ENCODE peak calls at places on chromosomes 4 and X, in ten cellular contexts. One of them, this sample, is unnamed.

GRCh38 chr4:124454772-124455270 is 257.7 kb downstream of the ANKRD50 start:
- DNase-seq in lung: no peak
- DNase-seq in K562: no peak
- DNase-seq in nephron progenitor cell: no peak
- DNase-seq in osteocyte: no peak
- DNase-seq in HCT116: no peak
- DNase-seq in BE2C: no peak
- DNase-seq in heart left ventricle: no peak
- DNase-seq in tibial artery: no peak
- DNase-seq in GM06990: no peak
- DNase-seq in this sample: no peak

GRCh38 chr4:186820371-186820990 is 96.8 kb upstream of the FAT1 start:
- DNase-seq in lung: no peak
- DNase-seq in K562: peak; percentile 55
- DNase-seq in nephron progenitor cell: no peak
- DNase-seq in osteocyte: no peak
- DNase-seq in HCT116: peak; percentile 71
- DNase-seq in BE2C: no peak
- DNase-seq in heart left ventricle: peak; percentile 71
- DNase-seq in tibial artery: no peak
- DNase-seq in GM06990: no peak
- DNase-seq in this sample: no peak

GRCh38 chrX:153641575-153642312 is 5.3 kb upstream of the DUSP9 start:
- DNase-seq in lung: no peak
- DNase-seq in K562: peak; percentile 58
- DNase-seq in nephron progenitor cell: no peak
- DNase-seq in osteocyte: no peak
- DNase-seq in HCT116: no peak
- DNase-seq in BE2C: no peak
- DNase-seq in heart left ventricle: no peak
- DNase-seq in tibial artery: no peak
- DNase-seq in GM06990: no peak
- DNase-seq in this sample: no peak

GRCh38 chrX:24692305-24692704 is 1.4 kb upstream of the POLA1 start:
- DNase-seq in lung: no peak
- DNase-seq in K562: peak; percentile 9
- DNase-seq in nephron progenitor cell: no peak
- DNase-seq in osteocyte: no peak
- DNase-seq in HCT116: no peak
- DNase-seq in BE2C: no peak
- DNase-seq in heart left ventricle: no peak
- DNase-seq in tibial artery: no peak
- DNase-seq in GM06990: no peak
- DNase-seq in this sample: no peak

GRCh38 chr4:134145369-134145768 is 56.2 kb downstream of the PABPC4L start:
- DNase-seq in lung: no peak
- DNase-seq in K562: no peak
- DNase-seq in nephron progenitor cell: no peak
- DNase-seq in osteocyte: no peak
- DNase-seq in HCT116: no peak
- DNase-seq in BE2C: no peak
- DNase-seq in heart left ventricle: no peak
- DNase-seq in tibial artery: no peak
- DNase-seq in GM06990: no peak
- DNase-seq in this sample: no peak

GRCh38 chr4:76208005-76208765 is 5.4 kb downstream of the SCARB2 start:
- DNase-seq in lung: peak; percentile 74
- DNase-seq in K562: peak; percentile 47
- DNase-seq in nephron progenitor cell: no peak
- DNase-seq in osteocyte: peak; percentile 88
- DNase-seq in HCT116: no peak
- DNase-seq in BE2C: peak; percentile 70
- DNase-seq in heart left ventricle: peak; percentile 83
- DNase-seq in tibial artery: peak; percentile 91
- DNase-seq in GM06990: no peak
- DNase-seq in this sample: peak; percentile 65

GRCh38 chrX:131068945-131069719 is 11.0 kb downstream of the ARHGAP36 start:
- DNase-seq in lung: no peak
- DNase-seq in K562: peak; percentile 57
- DNase-seq in nephron progenitor cell: peak; percentile 89
- DNase-seq in osteocyte: no peak
- DNase-seq in HCT116: peak; percentile 19
- DNase-seq in BE2C: peak; percentile 86
- DNase-seq in heart left ventricle: no peak
- DNase-seq in tibial artery: no peak
- DNase-seq in GM06990: peak; percentile 24
- DNase-seq in this sample: peak; percentile 75

GRCh38 chr4:152679414-152680281 is at the start of gene TMEM154:
- DNase-seq in lung: peak; percentile 68
- DNase-seq in K562: peak; percentile 12
- DNase-seq in nephron progenitor cell: peak; percentile 74
- DNase-seq in osteocyte: no peak
- DNase-seq in HCT116: no peak
- DNase-seq in BE2C: peak; percentile 59
- DNase-seq in heart left ventricle: peak; percentile 83
- DNase-seq in tibial artery: peak; percentile 60
- DNase-seq in GM06990: peak; percentile 88
- DNase-seq in this sample: peak; percentile 79

GRCh38 chrX:54357414-54358377 is at the start of gene WNK3:
- DNase-seq in lung: peak; percentile 51
- DNase-seq in K562: no peak
- DNase-seq in nephron progenitor cell: peak; percentile 82
- DNase-seq in osteocyte: peak; percentile 95
- DNase-seq in HCT116: no peak
- DNase-seq in BE2C: peak; percentile 82
- DNase-seq in heart left ventricle: peak; percentile 81
- DNase-seq in tibial artery: peak; percentile 70
- DNase-seq in GM06990: peak; percentile 26
- DNase-seq in this sample: peak; percentile 67

GRCh38 chr4:7187297-7187592 is 5.1 kb upstream of the SORCS2 start:
- DNase-seq in lung: no peak
- DNase-seq in K562: no peak
- DNase-seq in nephron progenitor cell: no peak
- DNase-seq in osteocyte: no peak
- DNase-seq in HCT116: no peak
- DNase-seq in BE2C: peak; percentile 12
- DNase-seq in heart left ventricle: peak; percentile 7
- DNase-seq in tibial artery: peak; percentile 5
- DNase-seq in GM06990: no peak
- DNase-seq in this sample: no peak

GRCh38 chr4:10033191-10033881 is 12.0 kb upstream of the SLC2A9 start:
- DNase-seq in lung: no peak
- DNase-seq in K562: peak; percentile 52
- DNase-seq in nephron progenitor cell: no peak
- DNase-seq in osteocyte: no peak
- DNase-seq in HCT116: no peak
- DNase-seq in BE2C: no peak
- DNase-seq in heart left ventricle: no peak
- DNase-seq in tibial artery: peak; percentile 61
- DNase-seq in GM06990: no peak
- DNase-seq in this sample: peak; percentile 18

GRCh38 chr4:26048962-26049361 is 134.9 kb downstream of the SMIM20 start:
- DNase-seq in lung: no peak
- DNase-seq in K562: no peak
- DNase-seq in nephron progenitor cell: no peak
- DNase-seq in osteocyte: no peak
- DNase-seq in HCT116: no peak
- DNase-seq in BE2C: no peak
- DNase-seq in heart left ventricle: no peak
- DNase-seq in tibial artery: peak; percentile 49
- DNase-seq in GM06990: no peak
- DNase-seq in this sample: no peak

GRCh38 chr4:10783351-10783750 is 98.8 kb upstream of the CLNK start:
- DNase-seq in lung: no peak
- DNase-seq in K562: no peak
- DNase-seq in nephron progenitor cell: no peak
- DNase-seq in osteocyte: no peak
- DNase-seq in HCT116: no peak
- DNase-seq in BE2C: no peak
- DNase-seq in heart left ventricle: no peak
- DNase-seq in tibial artery: no peak
- DNase-seq in GM06990: no peak
- DNase-seq in this sample: no peak

GRCh38 chrX:117982702-117983392 is 133.8 kb downstream of the KLHL13 start:
- DNase-seq in lung: no peak
- DNase-seq in K562: no peak
- DNase-seq in nephron progenitor cell: no peak
- DNase-seq in osteocyte: no peak
- DNase-seq in HCT116: no peak
- DNase-seq in BE2C: peak; percentile 40
- DNase-seq in heart left ventricle: no peak
- DNase-seq in tibial artery: no peak
- DNase-seq in GM06990: no peak
- DNase-seq in this sample: no peak

GRCh38 chrX:117990438-117990837 is 126.2 kb downstream of the KLHL13 start:
- DNase-seq in lung: no peak
- DNase-seq in K562: no peak
- DNase-seq in nephron progenitor cell: no peak
- DNase-seq in osteocyte: no peak
- DNase-seq in HCT116: no peak
- DNase-seq in BE2C: no peak
- DNase-seq in heart left ventricle: no peak
- DNase-seq in tibial artery: no peak
- DNase-seq in GM06990: no peak
- DNase-seq in this sample: no peak

GRCh38 chrX:117987376-117987775 is 129.2 kb downstream of the KLHL13 start:
- DNase-seq in lung: no peak
- DNase-seq in K562: no peak
- DNase-seq in nephron progenitor cell: no peak
- DNase-seq in osteocyte: no peak
- DNase-seq in HCT116: no peak
- DNase-seq in BE2C: no peak
- DNase-seq in heart left ventricle: no peak
- DNase-seq in tibial artery: no peak
- DNase-seq in GM06990: no peak
- DNase-seq in this sample: no peak

GRCh38 chrX:117989512-117989911 is 127.1 kb downstream of the KLHL13 start:
- DNase-seq in lung: no peak
- DNase-seq in K562: no peak
- DNase-seq in nephron progenitor cell: no peak
- DNase-seq in osteocyte: no peak
- DNase-seq in HCT116: no peak
- DNase-seq in BE2C: no peak
- DNase-seq in heart left ventricle: no peak
- DNase-seq in tibial artery: no peak
- DNase-seq in GM06990: no peak
- DNase-seq in this sample: no peak

GRCh38 chrX:117985241-117985640 is 131.4 kb downstream of the KLHL13 start:
- DNase-seq in lung: no peak
- DNase-seq in K562: peak; percentile 4
- DNase-seq in nephron progenitor cell: no peak
- DNase-seq in osteocyte: no peak
- DNase-seq in HCT116: no peak
- DNase-seq in BE2C: peak; percentile 50
- DNase-seq in heart left ventricle: no peak
- DNase-seq in tibial artery: no peak
- DNase-seq in GM06990: peak; percentile 11
- DNase-seq in this sample: peak; percentile 22
- TF ChIP-seq CTCF in lung: no peak
- TF ChIP-seq CTCF in K562: no peak
- TF ChIP-seq CTCF in nephron progenitor cell: peak; percentile 19
- TF ChIP-seq CTCF in osteocyte: no peak
- TF ChIP-seq CTCF in HCT116: no peak
- TF ChIP-seq CTCF in BE2C: peak; percentile 64
- TF ChIP-seq CTCF in heart left ventricle: no peak
- TF ChIP-seq CTCF in tibial artery: no peak
- TF ChIP-seq CTCF in GM06990: peak; percentile 44
- TF ChIP-seq CTCF in this sample: no peak

GRCh38 chrX:146224442-146224841 is 406.8 kb downstream of the SLITRK2 start:
- DNase-seq in lung: no peak
- DNase-seq in K562: no peak
- DNase-seq in nephron progenitor cell: no peak
- DNase-seq in osteocyte: no peak
- DNase-seq in HCT116: no peak
- DNase-seq in BE2C: no peak
- DNase-seq in heart left ventricle: no peak
- DNase-seq in tibial artery: no peak
- DNase-seq in GM06990: no peak
- DNase-seq in this sample: no peak
- TF ChIP-seq CTCF in lung: no peak
- TF ChIP-seq CTCF in K562: no peak
- TF ChIP-seq CTCF in nephron progenitor cell: peak; percentile 27
- TF ChIP-seq CTCF in osteocyte: no peak
- TF ChIP-seq CTCF in HCT116: no peak
- TF ChIP-seq CTCF in BE2C: no peak
- TF ChIP-seq CTCF in heart left ventricle: no peak
- TF ChIP-seq CTCF in tibial artery: no peak
- TF ChIP-seq CTCF in GM06990: peak; percentile 34
- TF ChIP-seq CTCF in this sample: no peak

GRCh38 chrX:53223068-53223693 is 1.8 kb downstream of the KDM5C start:
- DNase-seq in lung: peak; percentile 32
- DNase-seq in K562: peak; percentile 30
- DNase-seq in nephron progenitor cell: no peak
- DNase-seq in osteocyte: no peak
- DNase-seq in HCT116: no peak
- DNase-seq in BE2C: no peak
- DNase-seq in heart left ventricle: no peak
- DNase-seq in tibial artery: no peak
- DNase-seq in GM06990: no peak
- DNase-seq in this sample: no peak

GRCh38 chrX:53230116-53230515 is 5.1 kb upstream of the KDM5C start:
- DNase-seq in lung: no peak
- DNase-seq in K562: no peak
- DNase-seq in nephron progenitor cell: no peak
- DNase-seq in osteocyte: no peak
- DNase-seq in HCT116: no peak
- DNase-seq in BE2C: no peak
- DNase-seq in heart left ventricle: no peak
- DNase-seq in tibial artery: no peak
- DNase-seq in GM06990: no peak
- DNase-seq in this sample: no peak

GRCh38 chrX:53227224-53227765 is 2.3 kb upstream of the KDM5C start:
- DNase-seq in lung: no peak
- DNase-seq in K562: no peak
- DNase-seq in nephron progenitor cell: no peak
- DNase-seq in osteocyte: no peak
- DNase-seq in HCT116: no peak
- DNase-seq in BE2C: no peak
- DNase-seq in heart left ventricle: no peak
- DNase-seq in tibial artery: no peak
- DNase-seq in GM06990: no peak
- DNase-seq in this sample: no peak

GRCh38 chrX:53223955-53224859 is 800 bp downstream of the KDM5C start:
- DNase-seq in lung: no peak
- DNase-seq in K562: no peak
- DNase-seq in nephron progenitor cell: peak; percentile 30
- DNase-seq in osteocyte: no peak
- DNase-seq in HCT116: peak; percentile 28
- DNase-seq in BE2C: no peak
- DNase-seq in heart left ventricle: no peak
- DNase-seq in tibial artery: no peak
- DNase-seq in GM06990: no peak
- DNase-seq in this sample: no peak

GRCh38 chrX:53224860-53225797 is at the start of gene KDM5C:
- DNase-seq in lung: peak; percentile 92
- DNase-seq in K562: peak; percentile 97
- DNase-seq in nephron progenitor cell: peak; percentile 85
- DNase-seq in osteocyte: peak; percentile 94
- DNase-seq in HCT116: peak; percentile 77
- DNase-seq in BE2C: peak; percentile 89
- DNase-seq in heart left ventricle: peak; percentile 92
- DNase-seq in tibial artery: peak; percentile 83
- DNase-seq in GM06990: peak; percentile 89
- DNase-seq in this sample: peak; percentile 75
- TF ChIP-seq CTCF in lung: no peak
- TF ChIP-seq CTCF in K562: no peak
- TF ChIP-seq CTCF in nephron progenitor cell: no peak
- TF ChIP-seq CTCF in osteocyte: no peak
- TF ChIP-seq CTCF in HCT116: no peak
- TF ChIP-seq CTCF in BE2C: no peak
- TF ChIP-seq CTCF in heart left ventricle: no peak
- TF ChIP-seq CTCF in tibial artery: no peak
- TF ChIP-seq CTCF in GM06990: no peak
- TF ChIP-seq CTCF in this sample: no peak

GRCh38 chr4:154332681-154333421 is 158.7 kb downstream of the DCHS2 start:
- DNase-seq in lung: no peak
- DNase-seq in K562: peak; percentile 6
- DNase-seq in nephron progenitor cell: peak; percentile 4
- DNase-seq in osteocyte: no peak
- DNase-seq in HCT116: no peak
- DNase-seq in BE2C: peak; percentile 79
- DNase-seq in heart left ventricle: peak; percentile 57
- DNase-seq in tibial artery: peak; percentile 22
- DNase-seq in GM06990: peak; percentile 7
- DNase-seq in this sample: peak; percentile 35
- TF ChIP-seq CTCF in lung: no peak
- TF ChIP-seq CTCF in K562: peak; percentile 15
- TF ChIP-seq CTCF in nephron progenitor cell: no peak
- TF ChIP-seq CTCF in osteocyte: no peak
- TF ChIP-seq CTCF in HCT116: no peak
- TF ChIP-seq CTCF in BE2C: peak; percentile 22
- TF ChIP-seq CTCF in heart left ventricle: no peak
- TF ChIP-seq CTCF in tibial artery: no peak
- TF ChIP-seq CTCF in GM06990: peak; percentile 10
- TF ChIP-seq CTCF in this sample: no peak